ENCODE peak calls at places on chromosomes 6 and 20, in seven cellular contexts. X is effector memory CD4-positive, alpha-beta T cell; D is CD8-positive, alpha-beta memory T cell; Y is esophagus squamous epithelium; A is CD8-positive, alpha-beta T cell; V is neuronal stem cell; B is brain microvascular endothelial cell. M is an unnamed sample.
A peak's percentile ranks its signal among the peaks of the same experiment; 100 is the strongest.

GRCh38 chr6:81561731-81562130 is 190.8 kb downstream of the TENT5A start:
- DNase-seq in X (no peak), D (no peak), Y (no peak), A (no peak), V (no peak), B (no peak), M (no peak)

GRCh38 chr20:63317601-63318291 is 24.8 kb downstream of the COL20A1 start:
- DNase-seq in X (no peak), D (no peak), Y (no peak), A (no peak), V (no peak), B (no peak), M (no peak)

GRCh38 chr6:51855310-51856082 is 231.9 kb downstream of the PKHD1 start:
- DNase-seq in X (no peak), D (no peak), Y (no peak), A (no peak), V (peak; percentile 67), B (peak; percentile 49), M (peak; percentile 41)

GRCh38 chr20:7760261-7761048 is 179.8 kb downstream of the HAO1 start:
- DNase-seq in X (no peak), D (no peak), Y (no peak), A (no peak), V (no peak), B (no peak), M (no peak)

GRCh38 chr6:92159046-92159445 is 1260.3 kb downstream of the EPHA7 start:
- DNase-seq in X (no peak), D (no peak), Y (no peak), A (no peak), V (no peak), B (no peak), M (no peak)

GRCh38 chr20:19757973-19758887 is at the start of gene RIN2:
- DNase-seq in X (no peak), D (no peak), Y (peak; percentile 38), A (no peak), V (peak; percentile 92), B (peak; percentile 79), M (peak; percentile 82)

GRCh38 chr6:55052846-55053245 is 121.5 kb upstream of the HCRTR2 start:
- DNase-seq in X (no peak), D (no peak), Y (no peak), A (no peak), V (no peak), B (no peak), M (no peak)

GRCh38 chr20:18543932-18544331 is 23.3 kb upstream of the SMIM26 start:
- DNase-seq in X (no peak), D (no peak), Y (no peak), A (no peak), V (no peak), B (no peak), M (no peak)

GRCh38 chr20:44089987-44090674 is 96.9 kb downstream of the JPH2 start:
- DNase-seq in X (no peak), D (no peak), Y (no peak), A (no peak), V (no peak), B (peak; percentile 60), M (no peak)

GRCh38 chr20:2800590-2801458 is at the start of gene CPXM1:
- DNase-seq in X (no peak), D (no peak), Y (no peak), A (no peak), V (peak; percentile 66), B (no peak), M (no peak)

GRCh38 chr20:6122873-6123649 is at the start of gene FERMT1:
- DNase-seq in X (no peak), D (no peak), Y (no peak), A (no peak), V (peak; percentile 44), B (peak; percentile 34), M (peak; percentile 34)

GRCh38 chr6:100726741-100727140 is 154.4 kb downstream of the ASCC3 start:
- DNase-seq in X (no peak), D (no peak), Y (no peak), A (no peak), V (no peak), B (no peak), M (no peak)

GRCh38 chr20:32516985-32517873 is 67.9 kb downstream of the NOL4L start:
- DNase-seq in X (no peak), D (no peak), Y (no peak), A (no peak), V (no peak), B (no peak), M (no peak)
- H3K36me3 ChIP-seq in X (peaks cover 53% of the 10 kb centered on the region), D (peaks cover 47% of the 10 kb centered on the region), Y (no peaks in the 10 kb centered on the region), A (peaks cover 27% of the 10 kb centered on the region), V (no peaks in the 10 kb centered on the region), B (peaks cover 2% of the 10 kb centered on the region), M (no peaks in the 10 kb centered on the region)

GRCh38 chr20:13739726-13740649 is 44.7 kb downstream of the ESF1 start:
- DNase-seq in X (no peak), D (no peak), Y (no peak), A (no peak), V (no peak), B (no peak), M (no peak)
- H3K36me3 ChIP-seq in X (no peaks in the 10 kb centered on the region), D (no peaks in the 10 kb centered on the region), Y (peaks cover 38% of the 10 kb centered on the region), A (no peaks in the 10 kb centered on the region), V (peaks cover 2% of the 10 kb centered on the region), B (peaks cover 4% of the 10 kb centered on the region), M (no peaks in the 10 kb centered on the region)

GRCh38 chr20:32446301-32447100 is 88.4 kb downstream of the ASXL1 start:
- DNase-seq in X (no peak), D (no peak), Y (no peak), A (no peak), V (no peak), B (no peak), M (no peak)
- H3K36me3 ChIP-seq in X (peaks cover 79% of the 10 kb centered on the region), D (peaks cover 25% of the 10 kb centered on the region), Y (peaks cover 47% of the 10 kb centered on the region), A (peaks cover 29% of the 10 kb centered on the region), V (peaks cover 28% of the 10 kb centered on the region), B (peaks cover 81% of the 10 kb centered on the region), M (peaks cover 5% of the 10 kb centered on the region)

GRCh38 chr6:152975204-152975915 is 7.5 kb downstream of the FBXO5 start:
- DNase-seq in X (no peak), D (peak; percentile 13), Y (no peak), A (no peak), V (no peak), B (no peak), M (no peak)
- H3K36me3 ChIP-seq in X (peaks cover 30% of the 10 kb centered on the region), D (peaks cover 30% of the 10 kb centered on the region), Y (peaks cover 46% of the 10 kb centered on the region), A (peaks cover 18% of the 10 kb centered on the region), V (peaks cover 14% of the 10 kb centered on the region), B (peaks cover 12% of the 10 kb centered on the region), M (no peaks in the 10 kb centered on the region)

DNA sequence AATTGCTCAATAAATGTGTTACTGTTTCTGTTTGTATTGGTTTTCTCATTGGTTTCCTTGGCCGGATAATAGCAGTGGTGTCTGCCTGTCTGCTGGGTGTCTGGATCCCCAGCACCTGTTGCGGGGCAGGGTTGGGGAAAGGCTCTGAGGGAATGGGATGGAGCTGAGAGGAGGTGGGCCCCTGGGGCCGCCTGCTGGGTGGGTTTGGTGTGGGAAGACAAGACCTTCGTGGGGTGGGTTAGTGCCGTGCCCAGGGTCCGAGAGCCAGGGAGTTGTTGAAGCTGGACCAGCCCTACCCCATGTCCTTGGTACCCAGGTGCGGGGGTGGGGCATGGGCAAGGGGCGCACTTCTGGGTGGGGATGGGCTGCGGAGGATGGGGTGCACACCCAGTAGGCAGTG is 4.0 kb downstream of the SS18L1 start:
- DNase-seq in X (no peak), D (no peak), Y (no peak), A (no peak), V (no peak), B (no peak), M (no peak)
- H3K36me3 ChIP-seq in X (no peaks in the 10 kb centered on the region), D (no peaks in the 10 kb centered on the region), Y (peaks cover 6% of the 10 kb centered on the region), A (no peaks in the 10 kb centered on the region), V (peaks cover 17% of the 10 kb centered on the region), B (peaks cover 2% of the 10 kb centered on the region), M (peaks cover 1% of the 10 kb centered on the region)

GRCh38 chr20:39019805-39020325 is 57.7 kb downstream of the DHX35 start:
- DNase-seq in X (no peak), D (no peak), Y (no peak), A (no peak), V (no peak), B (no peak), M (no peak)
- H3K36me3 ChIP-seq in X (peaks cover 36% of the 10 kb centered on the region), D (peaks cover 14% of the 10 kb centered on the region), Y (peaks cover 91% of the 10 kb centered on the region), A (peaks cover 20% of the 10 kb centered on the region), V (peaks cover 20% of the 10 kb centered on the region), B (peaks cover 19% of the 10 kb centered on the region), M (peaks cover 1% of the 10 kb centered on the region)

DNA sequence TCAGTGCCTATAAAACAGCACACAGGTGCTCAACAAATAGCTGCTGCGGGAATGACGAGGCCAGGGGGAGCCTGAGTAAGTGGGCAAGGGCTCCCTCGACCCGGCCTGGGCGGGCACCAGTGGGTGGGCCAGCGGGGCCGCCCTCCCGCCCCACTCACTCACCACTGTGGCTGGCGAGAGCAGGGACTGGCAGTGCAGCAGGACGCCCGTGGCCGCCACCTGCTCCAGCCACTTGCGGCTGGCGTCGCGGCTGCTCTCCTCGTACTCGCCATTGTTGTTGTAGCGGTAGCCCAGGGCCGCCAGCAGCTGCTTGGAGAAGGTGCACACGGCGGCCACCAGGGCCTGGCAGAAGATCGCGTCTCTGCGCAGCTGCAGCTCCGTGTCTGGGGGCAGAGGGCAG is 191.5 kb downstream of the PREX1 start:
- DNase-seq in X (no peak), D (no peak), Y (no peak), A (no peak), V (no peak), B (no peak), M (no peak)
- H3K36me3 ChIP-seq in X (peaks cover 82% of the 10 kb centered on the region), D (peaks cover 51% of the 10 kb centered on the region), Y (peaks cover 63% of the 10 kb centered on the region), A (peaks cover 78% of the 10 kb centered on the region), V (no peaks in the 10 kb centered on the region), B (peaks cover 18% of the 10 kb centered on the region), M (no peaks in the 10 kb centered on the region)

DNA sequence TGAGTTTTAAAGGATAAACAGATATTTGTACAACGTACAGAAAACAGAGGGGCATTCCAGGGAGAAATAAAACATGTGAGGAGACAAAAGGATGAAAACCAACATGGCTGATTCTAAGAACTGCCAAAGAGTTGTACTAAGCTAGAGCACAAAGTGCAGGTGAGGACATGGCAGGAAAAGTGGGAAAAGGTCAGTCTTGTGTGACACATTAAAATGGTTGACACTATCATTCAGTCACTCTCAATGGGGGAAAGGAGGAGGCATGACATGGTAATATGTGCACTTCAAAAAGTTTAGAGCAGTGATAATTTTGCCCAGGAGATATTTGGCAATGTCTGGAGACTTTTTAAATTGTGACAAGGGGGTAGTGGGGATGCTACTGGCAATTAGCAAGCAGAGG is 21.8 kb downstream of the PHIP start:
- DNase-seq in X (no peak), D (no peak), Y (no peak), A (no peak), V (no peak), B (no peak), M (no peak)
- H3K36me3 ChIP-seq in X (peaks cover 46% of the 10 kb centered on the region), D (peaks cover 17% of the 10 kb centered on the region), Y (peaks cover 81% of the 10 kb centered on the region), A (peaks cover 25% of the 10 kb centered on the region), V (peaks cover 17% of the 10 kb centered on the region), B (peaks cover 14% of the 10 kb centered on the region), M (peaks cover 2% of the 10 kb centered on the region)

DNA sequence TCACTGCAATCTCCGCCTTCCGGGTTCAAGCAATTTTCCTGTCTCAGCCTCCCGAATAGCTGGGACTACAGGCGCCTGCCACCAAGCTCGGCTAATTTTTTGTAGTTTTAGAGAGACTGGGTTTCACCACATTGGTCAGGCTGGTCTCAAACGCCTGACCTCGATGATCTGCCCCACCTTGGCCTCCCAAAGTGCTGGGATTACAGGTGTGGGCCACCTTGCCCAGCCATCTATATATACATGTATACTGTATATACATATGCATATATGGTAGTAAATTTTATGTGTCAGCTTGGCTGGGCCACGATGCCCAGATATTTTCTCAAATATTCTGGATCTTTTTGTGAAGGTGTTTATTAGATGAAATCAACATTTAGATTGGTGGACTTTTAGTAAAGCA is 18.8 kb downstream of the RBL1 start:
- DNase-seq in X (no peak), D (no peak), Y (no peak), A (no peak), V (no peak), B (no peak), M (no peak)
- H3K36me3 ChIP-seq in X (no peaks in the 10 kb centered on the region), D (peaks cover 5% of the 10 kb centered on the region), Y (peaks cover 19% of the 10 kb centered on the region), A (no peaks in the 10 kb centered on the region), V (peaks cover 3% of the 10 kb centered on the region), B (no peaks in the 10 kb centered on the region), M (no peaks in the 10 kb centered on the region)

M was measured in kidney epithelial cell.